ENCODE peak calls at places on chromosomes 12 and 14, in eight cellular contexts. U, R, K, E, L, A, P and O are unnamed samples.

GRCh38 chr14:41605550-41606248 is 977 bp upstream of the LRFN5 start:
- DNase-seq in R (no peak), U (no peak), P (no peak), L (peak; percentile 54), K (peak; percentile 5), A (no peak), E (no peak), O (no peak)

GRCh38 chr12:132513070-132513398 is 23.1 kb downstream of the FBRSL1 start:
- DNase-seq in E (no peak), U (no peak), P (peak; percentile 38), R (no peak), K (peak; percentile 38), A (no peak), L (peak; percentile 81), O (no peak)

GRCh38 chr14:103803661-103804060 is 43.7 kb downstream of the PPP1R13B start:
- DNase-seq in E (no peak), L (peak; percentile 64), R (no peak), P (no peak), K (peak; percentile 31), A (no peak), U (no peak), O (no peak)

GRCh38 chr14:92726135-92726932 is 22.1 kb downstream of the LGMN start:
- DNase-seq in R (peak; percentile 86), U (no peak), E (no peak), A (peak; percentile 55), P (peak; percentile 51), K (peak; percentile 76), L (peak; percentile 96), O (no peak)

GRCh38 chr12:54701940-54702592 is 53.9 kb upstream of the DCD start:
- DNase-seq in L (peak; percentile 52), A (no peak), K (peak; percentile 52), U (peak; percentile 62), R (no peak), E (peak; percentile 22), P (no peak), O (no peak)

GRCh38 chr12:52166672-52167071 is 25.1 kb downstream of the KRT80 start:
- DNase-seq in L (no peak), K (peak; percentile 42), U (no peak), R (no peak), E (no peak), P (no peak), A (no peak), O (no peak)

GRCh38 chr14:78863143-78863542 is 693.0 kb downstream of the NRXN3 start:
- DNase-seq in R (no peak), A (no peak), E (no peak), P (no peak), U (peak; percentile 24), K (peak; percentile 9), L (peak; percentile 51), O (no peak)

GRCh38 chr14:98189521-98189920 is 1082.5 kb downstream of the BCL11B start:
- DNase-seq in K (no peak), P (no peak), R (no peak), E (no peak), A (no peak), L (no peak), U (no peak), O (no peak)

GRCh38 chr12:122515275-122515674 is 11.5 kb downstream of the RSRC2 start:
- DNase-seq in P (no peak), A (no peak), E (no peak), L (no peak), U (no peak), R (no peak), K (no peak), O (no peak)

GRCh38 chr12:26572131-26572530 is 260.9 kb downstream of the ITPR2 start:
- DNase-seq in L (no peak), K (no peak), U (no peak), E (no peak), R (no peak), P (no peak), A (no peak), O (no peak)

GRCh38 chr14:67172520-67172919 is 16.7 kb upstream of the GARIN2 start:
- DNase-seq in K (no peak), P (no peak), E (no peak), R (no peak), L (no peak), A (no peak), U (no peak), O (no peak)

GRCh38 chr12:1443421-1444141 is 150.8 kb downstream of the FBXL14 start:
- DNase-seq in P (peak; percentile 69), U (no peak), L (peak; percentile 94), A (peak; percentile 54), E (no peak), R (no peak), K (peak; percentile 66), O (no peak)

GRCh38 chr12:78406776-78407335 is 457.7 kb upstream of the SYT1 start:
- DNase-seq in E (no peak), K (peak; percentile 16), U (peak; percentile 39), R (no peak), L (peak; percentile 4), P (no peak), A (no peak), O (no peak)

GRCh38 chr14:94396628-94397210 is 8.3 kb upstream of the SERPINA1 start:
- DNase-seq in L (no peak), E (no peak), P (no peak), K (peak; percentile 27), A (no peak), R (no peak), U (no peak), O (no peak)

GRCh38 chr12:115648463-115648862 is 629.0 kb downstream of the MED13L start:
- DNase-seq in L (peak; percentile 54), P (no peak), R (no peak), U (no peak), A (no peak), E (no peak), K (peak; percentile 47), O (no peak)

GRCh38 chr14:92704036-92704804 is 44.2 kb downstream of the LGMN start:
- DNase-seq in A (no peak), K (no peak), E (no peak), U (peak; percentile 53), L (no peak), P (no peak), R (peak; percentile 81), O (peak; percentile 57)

GRCh38 chr12:98595152-98595988 is 1.9 kb downstream of the SLC25A3 start:
- DNase-seq in K (peak; percentile 76), U (no peak), E (no peak), L (peak; percentile 70), R (no peak), P (peak; percentile 29), A (no peak), O (no peak)

GRCh38 chr12:39272934-39273770 is 169.8 kb downstream of the KIF21A start:
- DNase-seq in A (no peak), E (peak; percentile 28), K (peak; percentile 36), R (no peak), U (peak; percentile 38), P (no peak), L (peak; percentile 42), O (no peak)

GRCh38 chr12:105562727-105563072 is 232.2 kb downstream of the C12orf75 start:
- DNase-seq in R (no peak), L (no peak), A (no peak), P (peak; percentile 11), K (no peak), U (no peak), E (no peak), O (no peak)

GRCh38 chr12:101297661-101298060 is 17.8 kb downstream of the UTP20 start:
- DNase-seq in P (no peak), R (no peak), A (no peak), K (peak; percentile 1), U (no peak), L (peak; percentile 25), E (no peak), O (no peak)

GRCh38 chr12:14365294-14366210 is at the start of gene ATF7IP:
- DNase-seq in R (peak; percentile 97), U (peak; percentile 68), K (peak; percentile 98), P (peak; percentile 94), A (peak; percentile 97), E (peak; percentile 96), L (peak; percentile 96), O (peak; percentile 89)
- TF ChIP-seq CTCF in R (no peak), U (peak; percentile 75), K (peak; percentile 46), P (peak; percentile 30), A (no peak), E (peak; percentile 51), L (peak; percentile 27), O (no peak)

GRCh38 chr12:109302358-109302757 is 6.7 kb downstream of the FOXN4 start:
- DNase-seq in R (no peak), K (no peak), E (no peak), A (no peak), P (no peak), L (no peak), U (peak; percentile 57), O (no peak)
- TF ChIP-seq CTCF in R (no peak), K (peak; percentile 23), E (no peak), A (no peak), P (no peak), L (no peak), U (peak; percentile 72), O (no peak)

GRCh38 chr12:16950041-16950677 is 344.2 kb upstream of the LMO3 start:
- DNase-seq in L (no peak), A (no peak), K (no peak), R (no peak), P (no peak), U (no peak), E (no peak), O (no peak)
- TF ChIP-seq CTCF in L (no peak), A (no peak), K (no peak), R (no peak), P (no peak), U (no peak), E (no peak), O (no peak)

DNA sequence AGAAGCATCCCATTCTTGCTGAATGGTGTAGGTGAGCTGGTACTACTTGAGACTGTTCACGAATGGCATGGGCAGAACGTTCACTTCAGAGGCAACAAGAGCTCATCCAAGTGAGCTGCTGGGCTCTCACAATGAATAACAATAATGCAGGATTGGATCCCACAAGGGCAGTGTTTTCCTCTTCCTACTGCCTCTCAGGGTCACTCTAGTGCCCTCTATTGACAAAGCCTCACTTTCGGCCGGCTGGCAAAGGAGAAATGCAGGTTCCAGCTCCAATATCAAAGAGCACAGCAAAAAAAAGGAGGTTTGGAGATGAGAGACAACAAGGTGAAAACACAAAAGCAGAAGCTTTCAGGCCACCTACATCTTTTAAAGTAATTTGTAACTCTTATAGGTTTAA is 74.6 kb upstream of the MYF6 start:
- DNase-seq in R (no peak), A (no peak), U (peak; percentile 23), K (peak; percentile 3), P (no peak), L (peak; percentile 52), E (peak; percentile 5), O (no peak)
- TF ChIP-seq CTCF in R (no peak), A (no peak), U (peak; percentile 71), K (peak; percentile 35), P (no peak), L (peak; percentile 36), E (peak; percentile 60), O (no peak)

DNA sequence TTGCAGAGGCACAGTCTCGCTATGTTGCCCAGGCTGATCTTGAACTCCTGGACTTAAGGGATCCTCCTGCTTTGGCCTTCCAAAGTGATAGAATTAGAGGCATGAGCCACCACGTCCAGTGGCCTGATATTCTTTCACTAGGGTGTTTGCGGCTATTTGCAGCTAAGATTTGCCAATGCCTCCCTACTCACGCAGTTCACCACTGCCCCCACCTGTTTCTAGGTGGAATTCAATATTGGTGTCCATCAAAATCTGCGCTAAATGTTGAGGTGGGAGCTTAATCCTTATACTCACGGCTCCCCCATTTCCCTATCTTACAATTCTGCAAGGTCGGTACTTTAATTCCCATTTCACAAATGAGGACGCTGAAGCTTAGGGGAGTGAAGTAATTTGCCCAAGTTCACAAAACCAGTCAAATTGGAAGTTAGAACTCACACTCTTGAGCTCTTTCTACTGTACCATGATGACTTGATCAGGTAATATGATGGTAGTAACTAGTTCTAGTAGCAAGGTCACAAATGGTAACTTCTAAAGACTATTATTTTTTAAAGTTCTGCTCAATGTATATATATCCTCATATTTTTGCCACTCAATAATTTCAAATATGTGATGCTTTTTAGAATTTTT is 22.1 kb upstream of the LRRC9 start:
- DNase-seq in U (peak; percentile 18), E (peak; percentile 51), R (no peak), L (peak; percentile 25), P (no peak), K (no peak), A (no peak), O (no peak)
- TF ChIP-seq CTCF in U (peak; percentile 68), E (peak; percentile 50), R (peak; percentile 63), L (peak; percentile 48), P (peak; percentile 20), K (peak; percentile 18), A (peak; percentile 58), O (no peak)